ENCODE peak calls at places on chromosome 2, in four cellular contexts. I, H, L and B are unnamed samples.

GRCh38 chr2:179141206-179141605 is 91.3 kb upstream of the CCDC141 start:
- DNase-seq in L (no peak), I (no peak), H (no peak), B (no peak)

GRCh38 chr2:70984576-70985282 is 6.3 kb downstream of the ANKRD53 start:
- DNase-seq in H (no peak), I (peak; percentile 59), L (peak; percentile 57), B (no peak)

GRCh38 chr2:169585673-169586072 is 1.5 kb downstream of the PPIG start:
- DNase-seq in I (no peak), L (no peak), H (no peak), B (no peak)

GRCh38 chr2:120923426-120923825 is 187.8 kb downstream of the GLI2 start:
- DNase-seq in H (no peak), I (no peak), L (no peak), B (no peak)

GRCh38 chr2:190843874-190844699 is 36.5 kb upstream of the GLS start:
- DNase-seq in I (no peak), L (no peak), H (no peak), B (no peak)

GRCh38 chr2:37625781-37626548 is 45.5 kb downstream of the CDC42EP3 start:
- DNase-seq in I (no peak), H (no peak), L (peak; percentile 39), B (no peak)

GRCh38 chr2:88218971-88219370 is 48.8 kb downstream of the THNSL2 start:
- DNase-seq in I (no peak), H (no peak), L (no peak), B (no peak)

GRCh38 chr2:4780679-4781078 is 911.5 kb upstream of the SOX11 start:
- DNase-seq in H (no peak), L (no peak), I (no peak), B (no peak)

GRCh38 chr2:140882671-140883620 is 1247.9 kb downstream of the LRP1B start:
- DNase-seq in H (no peak), L (no peak), I (no peak), B (no peak)

GRCh38 chr2:239700946-239701345 is 300.1 kb upstream of the HDAC4 start:
- DNase-seq in H (no peak), I (no peak), L (no peak), B (no peak)

GRCh38 chr2:232418056-232418455 is 11.4 kb downstream of the ALPG start:
- DNase-seq in L (no peak), I (no peak), H (no peak), B (no peak)

GRCh38 chr2:11899264-11899818 is 152.9 kb downstream of the LPIN1 start:
- DNase-seq in L (no peak), I (peak; percentile 31), H (peak; percentile 29), B (peak; percentile 23)

GRCh38 chr2:11892041-11892440 is 145.6 kb downstream of the LPIN1 start:
- DNase-seq in H (no peak), L (no peak), I (no peak), B (no peak)

GRCh38 chr2:11899896-11900295 is 153.5 kb downstream of the LPIN1 start:
- DNase-seq in L (no peak), H (no peak), I (no peak), B (no peak)

GRCh38 chr2:11898576-11898975 is 152.1 kb downstream of the LPIN1 start:
- DNase-seq in L (no peak), I (no peak), H (no peak), B (no peak)

GRCh38 chr2:11896386-11896785 is 150.0 kb downstream of the LPIN1 start:
- DNase-seq in I (no peak), L (no peak), H (no peak), B (no peak)
- H3K4me3 ChIP-seq in I (no peak overlapping the region), L (no peak overlapping the region), H (no peak overlapping the region), B (no peak overlapping the region)

GRCh38 chr2:231411871-231412615 is 16.5 kb downstream of the B3GNT7 start:
- DNase-seq in L (peak; percentile 95), I (peak; percentile 93), H (peak; percentile 21), B (no peak)
- H3K4me3 ChIP-seq in L (peak overlapping the region; percentile 67), I (peak overlapping the region; percentile 39), H (peak overlapping the region; percentile 60), B (peak overlapping the region; percentile 71)

GRCh38 chr2:152336854-152337510 is 2.0 kb downstream of the FMNL2 start:
- DNase-seq in L (peak; percentile 41), H (no peak), I (peak; percentile 34), B (peak; percentile 31)
- H3K4me3 ChIP-seq in L (peak overlapping the region; percentile 89), H (peak overlapping the region; percentile 88), I (peak overlapping the region; percentile 79), B (peak overlapping the region; percentile 80)

GRCh38 chr2:64649626-64650025 is 4.1 kb downstream of the SERTAD2 start:
- DNase-seq in L (no peak), I (peak; percentile 24), H (no peak), B (no peak)
- H3K4me3 ChIP-seq in L (no peak overlapping the region), I (no peak overlapping the region), H (no peak overlapping the region), B (no peak overlapping the region)